ENCODE peak calls at places on chromosome 5, in nine cellular contexts. R, M, E, V, C, S, N, Z and W are unnamed samples.

GRCh38 chr5:55933377-55934116 is 61.2 kb downstream of the IL6ST start:
- DNase-seq in R (no peak), M (no peak), E (no peak), V (no peak), C (no peak), S (no peak), N (peak), Z (no peak), W (no peak)

GRCh38 chr5:72608297-72608696 is 101.1 kb upstream of the ZNF366 start:
- DNase-seq in R (no peak), M (no peak), E (no peak), V (no peak), C (no peak), S (no peak), N (no peak), Z (peak), W (no peak)

GRCh38 chr5:132559661-132560060 is 2.9 kb downstream of the RAD50 start:
- DNase-seq in R (no peak), M (no peak), E (no peak), V (no peak), C (no peak), S (no peak), N (no peak), Z (no peak), W (peak)

GRCh38 chr5:112532654-112533314 is 113.7 kb upstream of the EPB41L4A start:
- DNase-seq in R (no peak), M (no peak), E (no peak), V (no peak), C (no peak), S (no peak), N (no peak), Z (no peak), W (no peak)

GRCh38 chr5:89572696-89573095 is 689.7 kb upstream of the MEF2C start:
- DNase-seq in R (no peak), M (no peak), E (no peak), V (no peak), C (no peak), S (no peak), N (no peak), Z (no peak), W (no peak)

GRCh38 chr5:13740471-13740870 is 204.0 kb downstream of the DNAH5 start:
- DNase-seq in R (no peak), M (no peak), E (no peak), V (no peak), C (no peak), S (no peak), N (no peak), Z (no peak), W (no peak)

GRCh38 chr5:98454904-98455303 is 318.6 kb upstream of the RGMB start:
- DNase-seq in R (no peak), M (no peak), E (no peak), V (peak), C (no peak), S (no peak), N (no peak), Z (no peak), W (no peak)

GRCh38 chr5:10707198-10708187 is 53.5 kb downstream of the DAP start:
- DNase-seq in R (no peak), M (no peak), E (no peak), V (no peak), C (no peak), S (no peak), N (no peak), Z (no peak), W (no peak)

GRCh38 chr5:103394676-103395075 is 136.1 kb downstream of the MACIR start:
- DNase-seq in R (no peak), M (no peak), E (no peak), V (no peak), C (no peak), S (no peak), N (no peak), Z (no peak), W (no peak)

GRCh38 chr5:33153891-33154290 is 286.9 kb upstream of the TARS1 start:
- DNase-seq in R (no peak), M (no peak), E (no peak), V (no peak), C (no peak), S (no peak), N (no peak), Z (no peak), W (no peak)

GRCh38 chr5:141559481-141559880 is 59.3 kb downstream of the DIAPH1 start:
- DNase-seq in R (no peak), M (no peak), E (no peak), V (no peak), C (no peak), S (no peak), N (no peak), Z (no peak), W (no peak)

GRCh38 chr5:35476789-35477188 is 140.9 kb upstream of the SPEF2 start:
- DNase-seq in R (no peak), M (no peak), E (no peak), V (no peak), C (no peak), S (no peak), N (no peak), Z (no peak), W (no peak)

DNA sequence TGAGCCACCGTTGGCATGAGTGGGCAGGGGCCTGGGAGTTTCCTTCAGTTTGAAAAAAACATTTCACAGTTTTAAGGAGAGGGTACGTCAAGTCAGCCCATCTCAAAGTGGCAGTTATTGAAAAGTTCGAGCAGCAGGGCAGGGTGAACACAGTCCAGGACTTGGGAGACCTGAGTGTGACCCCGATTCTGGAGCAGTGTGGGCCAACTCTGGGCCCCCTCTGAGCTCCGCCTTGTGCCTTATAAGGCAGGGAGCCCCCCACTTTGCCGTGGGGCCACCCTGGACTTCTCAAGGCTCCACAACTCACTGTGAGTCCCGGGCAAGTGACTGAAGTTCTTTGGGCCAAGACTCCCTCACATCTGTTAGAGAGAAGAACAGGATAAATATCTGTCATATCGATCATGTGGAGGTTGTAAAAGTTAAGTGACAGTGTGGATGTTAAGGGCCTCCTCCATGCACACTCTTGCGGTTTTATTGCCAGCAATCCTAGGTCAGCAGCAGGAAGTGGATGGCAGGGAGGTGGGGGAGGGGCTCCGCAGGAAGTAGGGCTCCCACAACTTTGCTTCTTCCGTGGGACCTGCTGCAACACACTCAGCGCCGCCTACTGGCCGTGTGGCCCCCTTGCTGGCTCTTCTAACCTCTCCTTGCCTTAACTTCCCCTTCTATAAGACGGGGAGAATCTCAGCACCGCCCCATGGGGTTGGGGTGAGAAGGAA is 38.4 kb downstream of the HRH2 start:
- DNase-seq in R (peak), M (peak), E (peak), V (peak), C (no peak), S (no peak), N (peak), Z (peak), W (peak)
- TF ChIP-seq POLR2A in R (no peak), M (no peak), E (no peak), V (no peak), C (no peak), S (no peak), N (no peak), Z (no peak), W (no peak)

GRCh38 chr5:151006704-151007334 is 13.6 kb upstream of the GPX3 start:
- DNase-seq in R (no peak), M (peak), E (no peak), V (no peak), C (no peak), S (no peak), N (peak), Z (peak), W (no peak)

GRCh38 chr5:151005975-151006576 is 14.3 kb upstream of the GPX3 start:
- DNase-seq in R (peak), M (peak), E (no peak), V (no peak), C (no peak), S (no peak), N (peak), Z (peak), W (no peak)

GRCh38 chr5:151004499-151004898 is 15.9 kb upstream of the GPX3 start:
- DNase-seq in R (no peak), M (no peak), E (no peak), V (no peak), C (no peak), S (peak), N (no peak), Z (no peak), W (no peak)

GRCh38 chr5:151003503-151003860 is 16.9 kb upstream of the GPX3 start:
- DNase-seq in R (no peak), M (no peak), E (no peak), V (no peak), C (no peak), S (no peak), N (no peak), Z (no peak), W (no peak)

DNA sequence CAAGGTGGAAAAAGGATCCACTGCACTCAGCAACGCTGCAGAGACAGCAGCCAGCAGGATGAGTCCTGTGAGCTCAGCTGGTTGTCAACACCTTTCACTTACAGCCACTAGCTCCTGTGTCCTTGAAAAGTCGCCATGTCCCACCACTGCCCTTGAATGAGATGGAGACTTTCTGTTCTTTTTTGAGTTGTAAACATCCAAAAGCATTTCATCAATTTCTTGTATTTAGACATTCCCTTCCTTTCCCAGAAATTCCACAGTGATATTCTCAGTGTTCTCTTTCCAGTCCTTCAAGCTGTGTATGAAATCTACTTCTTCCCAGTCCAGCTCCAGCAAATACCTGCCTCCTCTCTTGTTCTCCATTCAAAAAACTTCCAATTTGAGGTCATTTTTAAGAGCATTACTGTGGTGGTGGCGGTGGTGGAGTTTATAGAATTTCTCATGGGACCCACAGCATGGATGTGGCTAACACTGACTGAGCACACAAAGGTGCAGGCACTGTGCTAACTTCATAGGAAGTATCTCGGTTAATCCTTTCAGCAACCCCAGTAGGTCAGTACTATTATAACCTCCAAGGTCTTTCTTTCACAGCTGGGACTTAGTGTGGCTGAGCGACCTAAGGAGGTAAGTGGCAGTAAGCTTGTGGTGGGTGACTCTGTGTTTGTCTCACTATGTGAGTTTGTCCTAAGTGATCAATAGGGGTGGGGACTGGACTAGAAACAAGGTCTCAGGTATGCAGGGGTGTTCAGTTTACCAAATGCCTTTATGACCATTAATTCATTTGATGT is 15.0 kb upstream of the GPX3 start:
- DNase-seq in R (no peak), M (no peak), E (no peak), V (no peak), C (no peak), S (peak), N (peak), Z (peak), W (no peak)
- TF ChIP-seq POLR2A in R (no peak), M (no peak), E (no peak), V (no peak), C (no peak), S (no peak), N (no peak), Z (no peak), W (no peak)

DNA sequence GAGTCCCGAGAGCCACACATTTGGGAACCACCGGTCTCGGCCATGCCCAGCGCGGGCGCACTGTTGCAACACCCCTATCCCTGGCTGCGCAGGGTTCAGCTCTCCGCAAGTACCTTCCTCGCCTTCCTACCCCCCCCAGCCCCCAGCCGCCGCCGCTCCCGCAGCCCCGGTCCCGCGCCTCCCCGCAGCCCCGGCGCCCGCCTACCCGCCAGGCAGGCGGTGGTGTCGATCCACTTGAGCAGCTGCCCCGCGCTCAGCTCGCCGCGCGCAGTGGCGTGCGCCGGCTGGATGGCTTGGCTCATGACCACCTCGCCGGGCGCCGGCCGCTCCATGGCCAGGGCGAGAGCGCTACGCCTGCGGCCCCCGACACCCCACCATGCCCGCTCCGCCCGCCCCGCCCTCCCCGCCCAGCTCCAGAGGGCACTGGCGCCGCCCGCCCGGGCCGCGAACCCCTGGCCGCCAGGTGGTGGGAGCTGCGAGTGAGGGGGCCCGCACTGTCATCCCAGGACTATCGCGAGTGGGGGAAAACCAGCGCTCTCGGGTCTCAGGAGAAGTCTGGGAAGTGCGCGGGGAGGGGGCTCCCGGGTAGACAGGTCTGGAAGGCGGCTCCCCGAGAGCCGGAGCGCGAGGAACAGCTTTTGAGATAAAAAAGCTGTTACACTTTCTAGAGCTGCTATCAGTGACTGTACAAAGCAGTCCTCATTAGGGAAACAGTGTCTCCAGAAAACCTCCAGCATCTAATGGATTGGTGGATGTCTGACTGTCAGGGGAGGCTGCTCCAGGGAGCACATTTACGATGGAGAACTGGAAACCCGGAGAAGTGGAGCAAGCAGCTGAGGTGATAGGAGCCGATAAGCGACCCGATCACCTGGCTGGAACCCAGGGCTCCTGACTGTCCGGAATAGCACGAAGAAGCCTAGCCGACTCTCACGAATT is at the start of gene ACOT12:
- DNase-seq in R (no peak), M (no peak), E (no peak), V (peak), C (no peak), S (no peak), N (no peak), Z (peak), W (peak)
- TF ChIP-seq POLR2A in R (no peak), M (no peak), E (no peak), V (no peak), C (no peak), S (no peak), N (no peak), Z (no peak), W (no peak)

GRCh38 chr5:131417240-131417869 is 153.5 kb downstream of the CDC42SE2 start:
- DNase-seq in R (peak), M (peak), E (peak), V (peak), C (no peak), S (peak), N (peak), Z (peak), W (peak)

GRCh38 chr5:131418846-131419245 is 155.0 kb downstream of the CDC42SE2 start:
- DNase-seq in R (no peak), M (no peak), E (no peak), V (no peak), C (no peak), S (no peak), N (no peak), Z (no peak), W (no peak)

GRCh38 chr5:131419877-131420276 is 156.0 kb downstream of the CDC42SE2 start:
- DNase-seq in R (no peak), M (no peak), E (no peak), V (no peak), C (no peak), S (no peak), N (no peak), Z (no peak), W (no peak)

GRCh38 chr5:131416729-131417128 is 152.9 kb downstream of the CDC42SE2 start:
- DNase-seq in R (no peak), M (no peak), E (peak), V (no peak), C (no peak), S (no peak), N (no peak), Z (no peak), W (no peak)

DNA sequence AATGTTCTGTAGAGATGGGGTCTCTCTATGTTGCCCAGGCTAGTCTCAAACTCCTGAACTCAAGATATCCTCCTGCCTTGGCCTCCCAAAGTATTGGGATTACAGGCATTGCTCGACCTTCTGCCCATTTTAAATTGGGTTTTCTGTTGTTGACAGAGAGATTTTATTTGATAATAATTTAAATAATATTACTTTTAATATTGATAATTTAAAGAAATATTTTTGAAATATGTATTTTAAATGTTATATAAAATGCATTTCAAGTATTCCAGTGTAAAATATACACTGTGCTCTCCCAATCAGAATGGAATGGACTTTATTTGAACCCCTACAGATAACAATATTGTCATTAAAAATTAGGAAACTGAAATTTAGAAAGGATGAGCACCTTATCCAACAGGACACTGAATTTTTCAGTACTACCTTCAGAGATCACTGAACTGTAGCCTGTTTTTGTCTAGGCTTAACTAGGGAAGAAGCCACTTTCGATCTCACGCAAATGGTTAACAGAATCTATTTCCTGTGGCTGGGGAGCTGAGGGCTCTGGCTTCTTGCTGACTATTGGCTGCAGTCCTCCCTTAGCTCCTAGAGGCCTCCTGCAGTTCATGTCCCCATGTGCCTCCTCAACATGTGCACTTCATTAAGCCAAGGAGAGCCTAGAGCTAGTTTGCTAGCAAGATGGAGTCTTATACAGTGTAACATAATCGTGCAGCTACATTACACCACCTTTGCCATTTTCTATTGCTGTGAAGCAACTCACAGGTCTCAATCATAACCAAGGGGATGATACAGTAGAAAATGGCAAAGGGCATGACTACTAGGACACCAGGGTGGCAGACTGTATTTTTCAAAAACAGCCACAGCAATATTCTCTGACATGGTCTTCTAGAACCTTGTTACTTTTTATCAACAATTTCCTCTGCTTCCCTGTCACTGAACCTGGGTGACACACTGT is 150.0 kb downstream of the CDC42SE2 start:
- DNase-seq in R (no peak), M (no peak), E (peak), V (no peak), C (no peak), S (no peak), N (no peak), Z (no peak), W (no peak)
- TF ChIP-seq POLR2A in R (no peak), M (no peak), E (no peak), V (no peak), C (no peak), S (no peak), N (no peak), Z (no peak), W (no peak)

GRCh38 chr5:176549871-176550270 is 729 bp downstream of the CDHR2 start:
- DNase-seq in R (no peak), M (no peak), E (no peak), V (no peak), C (no peak), S (no peak), N (no peak), Z (no peak), W (no peak)

GRCh38 chr5:176550275-176550831 is 1.2 kb downstream of the CDHR2 start:
- DNase-seq in R (no peak), M (no peak), E (no peak), V (no peak), C (no peak), S (no peak), N (no peak), Z (no peak), W (no peak)

GRCh38 chr5:176545737-176546509 is 3.2 kb upstream of the CDHR2 start:
- DNase-seq in R (no peak), M (peak), E (no peak), V (peak), C (no peak), S (peak), N (no peak), Z (no peak), W (no peak)

GRCh38 chr5:176547811-176548210 is 1.3 kb upstream of the CDHR2 start:
- DNase-seq in R (no peak), M (peak), E (no peak), V (peak), C (no peak), S (peak), N (no peak), Z (no peak), W (no peak)

GRCh38 chr5:176548967-176549444 is at the start of gene CDHR2:
- DNase-seq in R (no peak), M (no peak), E (no peak), V (no peak), C (no peak), S (peak), N (no peak), Z (no peak), W (no peak)
- TF ChIP-seq POLR2A in R (no peak), M (no peak), E (no peak), V (no peak), C (no peak), S (no peak), N (no peak), Z (no peak), W (no peak)

GRCh38 chr5:38556115-38556598 is 289 bp downstream of the LIFR start:
- DNase-seq in R (no peak), M (no peak), E (no peak), V (no peak), C (no peak), S (no peak), N (no peak), Z (no peak), W (no peak)
- TF ChIP-seq POLR2A in R (no peak), M (no peak), E (no peak), V (no peak), C (no peak), S (no peak), N (no peak), Z (no peak), W (no peak)